ENCODE peak calls at places on chromosomes 6 and 20, in four cellular contexts. Y is GM23338, D is HCT116, A is H1. E is an unnamed sample.

GRCh38 chr6:48486876-48487275 is 375.9 kb upstream of the PTCHD4 start:
- DNase-seq in Y (no peak), D (no peak), A (no peak), E (no peak)

GRCh38 chr6:10759884-10760329 is 12.3 kb downstream of the TMEM14B start:
- DNase-seq in Y (no peak), D (peak; percentile 78), A (no peak), E (no peak)

GRCh38 chr6:160137130-160137988 is 15.7 kb downstream of the SLC22A1 start:
- DNase-seq in Y (no peak), D (no peak), A (peak; percentile 45), E (no peak)

GRCh38 chr6:15544321-15544900 is 118.4 kb downstream of the DTNBP1 start:
- DNase-seq in Y (no peak), D (no peak), A (peak; percentile 11), E (no peak)

GRCh38 chr6:152863618-152864326 is 113.2 kb downstream of the VIP start:
- DNase-seq in Y (peak; percentile 84), D (peak; percentile 65), A (peak; percentile 65), E (peak; percentile 55)

GRCh38 chr6:105898286-105898685 is 187.8 kb upstream of the PRDM1 start:
- DNase-seq in Y (no peak), D (no peak), A (no peak), E (no peak)

GRCh38 chr20:35238170-35238569 is 11.7 kb downstream of the MMP24 start:
- DNase-seq in Y (no peak), D (no peak), A (no peak), E (no peak)

GRCh38 chr6:138461647-138462046 is 37.6 kb downstream of the NHSL1 start:
- DNase-seq in Y (no peak), D (no peak), A (no peak), E (no peak)

GRCh38 chr6:141326426-141326825 is 806.3 kb upstream of the GJE1 start:
- DNase-seq in Y (no peak), D (peak; percentile 98), A (no peak), E (no peak)

DNA sequence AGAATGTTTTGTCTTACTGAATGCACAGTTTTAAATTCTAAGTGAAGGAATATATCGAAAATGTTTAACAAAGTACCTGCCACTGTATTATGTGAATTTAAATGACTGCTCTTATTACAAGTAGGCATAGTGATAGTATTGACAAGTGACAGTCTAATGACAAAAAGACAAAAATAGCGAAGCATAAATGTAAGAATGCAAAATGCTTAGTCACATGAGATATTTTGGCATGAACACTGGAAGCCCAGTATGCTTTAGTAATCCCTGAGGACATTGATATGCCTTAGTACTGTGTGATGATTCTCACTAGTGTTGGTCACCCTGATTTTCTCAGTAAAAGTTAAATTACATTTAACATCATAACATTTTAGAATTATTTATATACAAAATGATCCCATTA is 153.5 kb downstream of the EYA4 start:
- DNase-seq in Y (no peak), D (no peak), A (no peak), E (no peak)
- TF ChIP-seq POLR2AphosphoS5 in Y (no peak), D (no peak), A (no peak), E (no peak)

DNA sequence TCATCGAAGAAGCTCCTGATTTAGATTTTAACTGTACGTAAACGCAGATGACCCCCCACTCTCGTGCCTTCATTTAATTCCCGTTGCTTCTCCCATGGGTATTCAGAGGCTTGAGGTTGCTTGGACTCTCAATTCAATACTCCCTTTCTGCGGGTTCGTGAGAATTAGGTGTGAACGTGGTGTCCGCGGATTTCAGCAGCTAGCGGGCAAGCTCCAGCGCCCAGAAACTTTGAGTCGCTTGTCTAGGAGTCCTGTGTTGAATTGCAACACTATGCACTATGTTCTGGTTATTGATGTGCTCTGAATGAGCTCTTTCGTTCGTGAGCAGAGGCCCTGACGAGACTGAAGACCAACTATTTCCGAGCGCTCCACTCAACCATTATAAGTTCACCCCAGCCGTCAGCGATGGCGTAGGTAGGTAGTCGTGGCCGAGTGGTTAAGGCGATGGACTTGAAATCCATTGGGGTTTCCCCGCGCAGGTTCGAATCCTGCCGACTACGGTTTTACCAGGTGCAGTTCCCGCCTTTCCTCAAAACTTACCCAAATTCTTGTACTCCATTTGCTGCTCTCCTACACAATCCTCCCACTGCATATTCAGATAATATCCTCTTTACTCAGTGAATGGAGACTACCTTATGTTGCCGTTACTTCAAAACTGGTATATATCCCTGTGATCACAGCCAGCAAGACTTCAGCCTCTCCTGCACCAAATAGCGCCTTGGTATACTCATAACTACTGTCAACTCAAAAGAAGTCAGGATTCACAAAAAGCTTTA is 72.6 kb upstream of the ZNF184 start:
- DNase-seq in Y (peak; percentile 83), D (peak; percentile 74), A (peak; percentile 98), E (no peak)
- TF ChIP-seq EZH2 in Y (no peak), D (no peak), A (no peak), E (no peak)

GRCh38 chr20:5092765-5093339 is 26.9 kb downstream of the PCNA start:
- DNase-seq in Y (no peak), D (no peak), A (no peak), E (no peak)

GRCh38 chr20:5095454-5095853 is 24.3 kb downstream of the PCNA start:
- DNase-seq in Y (no peak), D (no peak), A (no peak), E (no peak)

GRCh38 chr20:5100684-5101347 is 18.9 kb downstream of the PCNA start:
- DNase-seq in Y (peak; percentile 83), D (peak; percentile 39), A (peak; percentile 89), E (no peak)

GRCh38 chr20:5095931-5096330 is 23.8 kb downstream of the PCNA start:
- DNase-seq in Y (no peak), D (no peak), A (no peak), E (no peak)

GRCh38 chr20:5096463-5096862 is 23.3 kb downstream of the PCNA start:
- DNase-seq in Y (no peak), D (no peak), A (no peak), E (no peak)
- TF ChIP-seq POLR2AphosphoS5 in Y (no peak), D (no peak), A (no peak), E (no peak)

GRCh38 chr20:21103582-21104465 is 2.3 kb downstream of the LINC00237 start:
- DNase-seq in Y (peak; percentile 65), D (no peak), A (peak; percentile 59), E (no peak)

GRCh38 chr20:21104466-21104761 is 1.7 kb downstream of the LINC00237 start:
- DNase-seq in Y (peak; percentile 67), D (no peak), A (peak; percentile 59), E (no peak)

GRCh38 chr20:21101453-21102251 is 4.5 kb downstream of the LINC00237 start:
- DNase-seq in Y (peak; percentile 83), D (no peak), A (peak; percentile 76), E (no peak)

GRCh38 chr20:21102252-21102609 is 3.9 kb downstream of the LINC00237 start:
- DNase-seq in Y (peak; percentile 59), D (no peak), A (peak; percentile 76), E (no peak)

GRCh38 chr20:21102691-21103311 is 3.4 kb downstream of the LINC00237 start:
- DNase-seq in Y (peak; percentile 81), D (no peak), A (peak; percentile 75), E (no peak)
- TF ChIP-seq EZH2 in Y (no peak), D (no peak), A (peak; percentile 15), E (no peak)

E was measured in SK-N-MC.